ENCODE peak calls at places on chromosomes 4 and X, in four cellular contexts. One of them, this sample, is unnamed.

GRCh38 chr4:147017081-147017480 is 71.4 kb upstream of the TTC29 start:
- DNase-seq in colonic mucosa: no peak
- DNase-seq in uterus: no peak
- DNase-seq in activated effector memory CD4-positive, alpha-beta T cell treated with Interleukin-2 at 50 U/mL for 16 hours: no peak
- DNase-seq in this sample: no peak

GRCh38 chr4:955161-955921 is 18.0 kb downstream of the DGKQ start:
- DNase-seq in colonic mucosa: no peak
- DNase-seq in uterus: no peak
- DNase-seq in activated effector memory CD4-positive, alpha-beta T cell treated with Interleukin-2 at 50 U/mL for 16 hours: no peak
- DNase-seq in this sample: no peak

GRCh38 chr4:98938386-98938785 is 9.5 kb upstream of the EIF4E start:
- DNase-seq in colonic mucosa: no peak
- DNase-seq in uterus: no peak
- DNase-seq in activated effector memory CD4-positive, alpha-beta T cell treated with Interleukin-2 at 50 U/mL for 16 hours: no peak
- DNase-seq in this sample: no peak

GRCh38 chr4:24411299-24411698 is 173.1 kb downstream of the DHX15 start:
- DNase-seq in colonic mucosa: no peak
- DNase-seq in uterus: no peak
- DNase-seq in activated effector memory CD4-positive, alpha-beta T cell treated with Interleukin-2 at 50 U/mL for 16 hours: no peak
- DNase-seq in this sample: no peak

GRCh38 chr4:95728145-95728544 is 111.7 kb upstream of the PDHA2 start:
- DNase-seq in colonic mucosa: no peak
- DNase-seq in uterus: peak
- DNase-seq in activated effector memory CD4-positive, alpha-beta T cell treated with Interleukin-2 at 50 U/mL for 16 hours: no peak
- DNase-seq in this sample: no peak

GRCh38 chr4:146153964-146154536 is 21.5 kb upstream of the LSM6 start:
- DNase-seq in colonic mucosa: no peak
- DNase-seq in uterus: no peak
- DNase-seq in activated effector memory CD4-positive, alpha-beta T cell treated with Interleukin-2 at 50 U/mL for 16 hours: no peak
- DNase-seq in this sample: no peak

GRCh38 chrX:49199315-49199595 is 738 bp downstream of the SYP start:
- DNase-seq in colonic mucosa: no peak
- DNase-seq in uterus: no peak
- DNase-seq in activated effector memory CD4-positive, alpha-beta T cell treated with Interleukin-2 at 50 U/mL for 16 hours: no peak
- DNase-seq in this sample: no peak

GRCh38 chrX:137574102-137574783 is 8.3 kb downstream of the ZIC3 start:
- DNase-seq in colonic mucosa: no peak
- DNase-seq in uterus: no peak
- DNase-seq in activated effector memory CD4-positive, alpha-beta T cell treated with Interleukin-2 at 50 U/mL for 16 hours: no peak
- DNase-seq in this sample: no peak

GRCh38 chrX:38919202-38919601 is 117.9 kb downstream of the MID1IP1 start:
- DNase-seq in colonic mucosa: no peak
- DNase-seq in uterus: no peak
- DNase-seq in activated effector memory CD4-positive, alpha-beta T cell treated with Interleukin-2 at 50 U/mL for 16 hours: no peak
- DNase-seq in this sample: no peak

GRCh38 chr4:99811850-99812249 is 4.8 kb upstream of the DAPP1 start:
- DNase-seq in colonic mucosa: peak
- DNase-seq in uterus: no peak
- DNase-seq in activated effector memory CD4-positive, alpha-beta T cell treated with Interleukin-2 at 50 U/mL for 16 hours: no peak
- DNase-seq in this sample: no peak

GRCh38 chrX:102129473-102129872 is 4.0 kb downstream of the TCEAL2 start:
- DNase-seq in colonic mucosa: no peak
- DNase-seq in uterus: no peak
- DNase-seq in activated effector memory CD4-positive, alpha-beta T cell treated with Interleukin-2 at 50 U/mL for 16 hours: no peak
- DNase-seq in this sample: no peak

GRCh38 chr4:183142566-183143545 is 43.8 kb downstream of the WWC2 start:
- DNase-seq in colonic mucosa: no peak
- DNase-seq in uterus: no peak
- DNase-seq in activated effector memory CD4-positive, alpha-beta T cell treated with Interleukin-2 at 50 U/mL for 16 hours: no peak
- DNase-seq in this sample: no peak

GRCh38 chr4:168879178-168879577 is 130.9 kb downstream of the CBR4 start:
- DNase-seq in colonic mucosa: no peak
- DNase-seq in uterus: no peak
- DNase-seq in activated effector memory CD4-positive, alpha-beta T cell treated with Interleukin-2 at 50 U/mL for 16 hours: no peak
- DNase-seq in this sample: no peak

GRCh38 chr4:19941434-19941833 is 310.3 kb upstream of the SLIT2 start:
- DNase-seq in colonic mucosa: no peak
- DNase-seq in uterus: no peak
- DNase-seq in activated effector memory CD4-positive, alpha-beta T cell treated with Interleukin-2 at 50 U/mL for 16 hours: no peak
- DNase-seq in this sample: no peak

GRCh38 chr4:147362868-147363440 is 117.9 kb upstream of the EDNRA start:
- DNase-seq in colonic mucosa: peak
- DNase-seq in uterus: peak
- DNase-seq in activated effector memory CD4-positive, alpha-beta T cell treated with Interleukin-2 at 50 U/mL for 16 hours: no peak
- DNase-seq in this sample: no peak

GRCh38 chrX:2875798-2876399 is 47.2 kb downstream of the GYG2 start:
- DNase-seq in colonic mucosa: no peak
- DNase-seq in uterus: no peak
- DNase-seq in activated effector memory CD4-positive, alpha-beta T cell treated with Interleukin-2 at 50 U/mL for 16 hours: no peak
- DNase-seq in this sample: no peak

GRCh38 chr4:168409089-168409801 is 71.0 kb downstream of the DDX60L start:
- DNase-seq in colonic mucosa: no peak
- DNase-seq in uterus: no peak
- DNase-seq in activated effector memory CD4-positive, alpha-beta T cell treated with Interleukin-2 at 50 U/mL for 16 hours: no peak
- DNase-seq in this sample: no peak

This sample was measured in globus pallidus.